ENCODE peak calls at places on chromosomes 11 and 22, in four cellular contexts. One of them, this sample, is unnamed.

GRCh38 chr11:33829430-33830141 is 55.3 kb upstream of the FBXO3 start:
- DNase-seq in activated gamma-delta T cell treated with Interleukin-2 at 50 U/mL for 16 hours: peak; percentile 44
- DNase-seq in SIG-M5: no peak
- DNase-seq in AG08396: peak; percentile 88
- DNase-seq in this sample: peak; percentile 43

GRCh38 chr11:128453444-128454336 is 133.7 kb downstream of the ETS1 start:
- DNase-seq in SIG-M5: no peak
- DNase-seq in AG08396: peak; percentile 83
- DNase-seq in activated gamma-delta T cell treated with Interleukin-2 at 50 U/mL for 16 hours: no peak
- DNase-seq in this sample: peak; percentile 72

GRCh38 chr11:97772696-97773095 is 1248.1 kb upstream of the CNTN5 start:
- DNase-seq in activated gamma-delta T cell treated with Interleukin-2 at 50 U/mL for 16 hours: no peak
- DNase-seq in AG08396: no peak
- DNase-seq in SIG-M5: no peak
- DNase-seq in this sample: no peak

GRCh38 chr22:30865656-30866055 is 102.9 kb downstream of the MORC2 start:
- DNase-seq in AG08396: peak; percentile 5
- DNase-seq in SIG-M5: no peak
- DNase-seq in activated gamma-delta T cell treated with Interleukin-2 at 50 U/mL for 16 hours: no peak
- DNase-seq in this sample: no peak

GRCh38 chr11:19506803-19507466 is 205.7 kb upstream of the NAV2 start:
- DNase-seq in AG08396: no peak
- DNase-seq in activated gamma-delta T cell treated with Interleukin-2 at 50 U/mL for 16 hours: no peak
- DNase-seq in SIG-M5: no peak
- DNase-seq in this sample: no peak

GRCh38 chr11:2203440-2204259 is 32.0 kb upstream of the TH start:
- DNase-seq in activated gamma-delta T cell treated with Interleukin-2 at 50 U/mL for 16 hours: no peak
- DNase-seq in AG08396: no peak
- DNase-seq in SIG-M5: no peak
- DNase-seq in this sample: no peak

GRCh38 chr22:43983808-43984207 is 28.6 kb downstream of the SAMM50 start:
- DNase-seq in SIG-M5: no peak
- DNase-seq in activated gamma-delta T cell treated with Interleukin-2 at 50 U/mL for 16 hours: no peak
- DNase-seq in AG08396: no peak
- DNase-seq in this sample: no peak

GRCh38 chr11:130439160-130439519 is 9.3 kb upstream of the ADAMTS15 start:
- DNase-seq in SIG-M5: no peak
- DNase-seq in activated gamma-delta T cell treated with Interleukin-2 at 50 U/mL for 16 hours: no peak
- DNase-seq in AG08396: no peak
- DNase-seq in this sample: no peak

GRCh38 chr11:30608534-30608933 is 22.4 kb upstream of the MPPED2 start:
- DNase-seq in SIG-M5: no peak
- DNase-seq in AG08396: no peak
- DNase-seq in activated gamma-delta T cell treated with Interleukin-2 at 50 U/mL for 16 hours: no peak
- DNase-seq in this sample: no peak

GRCh38 chr11:71221851-71222250 is 30.5 kb downstream of the SHANK2 start:
- DNase-seq in activated gamma-delta T cell treated with Interleukin-2 at 50 U/mL for 16 hours: no peak
- DNase-seq in SIG-M5: no peak
- DNase-seq in AG08396: no peak
- DNase-seq in this sample: no peak